ENCODE peak calls at places on chromosomes 11 and 22, in four cellular contexts. One of them, this sample, is unnamed.

GRCh38 chr22:42425337-42425988 is 6.7 kb downstream of the NFAM1 start:
- DNase-seq in NAMALWA: no peak
- DNase-seq in neural crest cell: no peak
- DNase-seq in erythroblast: no peak
- DNase-seq in this sample: no peak

GRCh38 chr11:33913991-33914390 is 22.1 kb upstream of the LMO2 start:
- DNase-seq in NAMALWA: no peak
- DNase-seq in neural crest cell: no peak
- DNase-seq in erythroblast: no peak
- DNase-seq in this sample: no peak

GRCh38 chr22:41991111-41991510 is 7.5 kb upstream of the WBP2NL start:
- DNase-seq in NAMALWA: no peak
- DNase-seq in neural crest cell: no peak
- DNase-seq in erythroblast: no peak
- DNase-seq in this sample: no peak

GRCh38 chr11:12835286-12835685 is 161.1 kb downstream of the TEAD1 start:
- DNase-seq in NAMALWA: no peak
- DNase-seq in neural crest cell: no peak
- DNase-seq in erythroblast: no peak
- DNase-seq in this sample: no peak

GRCh38 chr11:76978818-76979217 is 55.4 kb upstream of the B3GNT6 start:
- DNase-seq in NAMALWA: no peak
- DNase-seq in neural crest cell: no peak
- DNase-seq in erythroblast: no peak
- DNase-seq in this sample: no peak

GRCh38 chr11:19441752-19442553 is 201.2 kb upstream of the E2F8 start:
- DNase-seq in NAMALWA: no peak
- DNase-seq in neural crest cell: no peak
- DNase-seq in erythroblast: peak; percentile 52
- DNase-seq in this sample: peak; percentile 89

GRCh38 chr11:33005175-33005574 is 10.5 kb upstream of the DEPDC7 start:
- DNase-seq in NAMALWA: no peak
- DNase-seq in neural crest cell: no peak
- DNase-seq in erythroblast: no peak
- DNase-seq in this sample: no peak

GRCh38 chr22:32175751-32176644 is 16.9 kb upstream of the C22orf42 start:
- DNase-seq in NAMALWA: no peak
- DNase-seq in neural crest cell: peak; percentile 20
- DNase-seq in erythroblast: no peak
- DNase-seq in this sample: no peak

GRCh38 chr11:100734743-100735527 is 47.8 kb downstream of the ARHGAP42 start:
- DNase-seq in NAMALWA: peak; percentile 26
- DNase-seq in neural crest cell: no peak
- DNase-seq in erythroblast: no peak
- DNase-seq in this sample: no peak

GRCh38 chr22:45484742-45485141 is 17.9 kb upstream of the FBLN1 start:
- DNase-seq in NAMALWA: no peak
- DNase-seq in neural crest cell: no peak
- DNase-seq in erythroblast: no peak
- DNase-seq in this sample: no peak

GRCh38 chr11:3195251-3196160 is 23.1 kb downstream of the MRGPRG start:
- DNase-seq in NAMALWA: no peak
- DNase-seq in neural crest cell: no peak
- DNase-seq in erythroblast: no peak
- DNase-seq in this sample: peak; percentile 52

GRCh38 chr22:22942511-22943329 is 55.1 kb downstream of the IGLL5 start:
- DNase-seq in NAMALWA: peak; percentile 93
- DNase-seq in neural crest cell: peak; percentile 77
- DNase-seq in erythroblast: peak; percentile 64
- DNase-seq in this sample: peak; percentile 88

GRCh38 chr11:72652871-72653615 is 21.2 kb downstream of the PDE2A start:
- DNase-seq in NAMALWA: no peak
- DNase-seq in neural crest cell: peak; percentile 27
- DNase-seq in erythroblast: peak; percentile 33
- DNase-seq in this sample: peak; percentile 61

GRCh38 chr11:9160166-9160565 is 68.8 kb upstream of the SCUBE2 start:
- DNase-seq in NAMALWA: no peak
- DNase-seq in neural crest cell: no peak
- DNase-seq in erythroblast: no peak
- DNase-seq in this sample: no peak

GRCh38 chr11:33802414-33802950 is 28.2 kb upstream of the FBXO3 start:
- DNase-seq in NAMALWA: peak; percentile 47
- DNase-seq in neural crest cell: peak; percentile 46
- DNase-seq in erythroblast: no peak
- DNase-seq in this sample: peak; percentile 79

GRCh38 chr11:44427432-44427831 is 117.5 kb upstream of the ALX4 start:
- DNase-seq in NAMALWA: peak; percentile 33
- DNase-seq in neural crest cell: no peak
- DNase-seq in erythroblast: peak; percentile 21
- DNase-seq in this sample: peak; percentile 67

GRCh38 chr11:64823568-64824119 is 13.3 kb upstream of the MEN1 start:
- DNase-seq in NAMALWA: no peak
- DNase-seq in neural crest cell: no peak
- DNase-seq in erythroblast: no peak
- DNase-seq in this sample: no peak

GRCh38 chr11:121589946-121590537 is 137.3 kb upstream of the SORL1-AS1 start:
- DNase-seq in NAMALWA: peak; percentile 71
- DNase-seq in neural crest cell: no peak
- DNase-seq in erythroblast: no peak
- DNase-seq in this sample: no peak

GRCh38 chr11:75768909-75769771 is 562 bp downstream of the DGAT2 start:
- DNase-seq in NAMALWA: no peak
- DNase-seq in neural crest cell: no peak
- DNase-seq in erythroblast: no peak
- DNase-seq in this sample: no peak

GRCh38 chr11:109512680-109513079 is 90.7 kb downstream of the C11orf87 start:
- DNase-seq in NAMALWA: no peak
- DNase-seq in neural crest cell: no peak
- DNase-seq in erythroblast: no peak
- DNase-seq in this sample: peak; percentile 74

GRCh38 chr22:29194269-29194668 is 11.4 kb upstream of the EMID1 start:
- DNase-seq in NAMALWA: peak; percentile 32
- DNase-seq in neural crest cell: no peak
- DNase-seq in erythroblast: peak; percentile 68
- DNase-seq in this sample: peak; percentile 32

GRCh38 chr11:79609511-79609910 is 168.7 kb upstream of the TENM4 start:
- DNase-seq in NAMALWA: no peak
- DNase-seq in neural crest cell: no peak
- DNase-seq in erythroblast: no peak
- DNase-seq in this sample: no peak

GRCh38 chr22:32880906-32881596 is 79.5 kb downstream of the TIMP3 start:
- DNase-seq in NAMALWA: no peak
- DNase-seq in neural crest cell: peak; percentile 6
- DNase-seq in erythroblast: peak; percentile 99
- DNase-seq in this sample: peak; percentile 96

GRCh38 chr22:27241430-27242110 is 560.0 kb downstream of the MN1 start:
- DNase-seq in NAMALWA: no peak
- DNase-seq in neural crest cell: no peak
- DNase-seq in erythroblast: no peak
- DNase-seq in this sample: no peak

GRCh38 chr11:108965602-108966001 is 300.7 kb downstream of the DDX10 start:
- DNase-seq in NAMALWA: no peak
- DNase-seq in neural crest cell: no peak
- DNase-seq in erythroblast: no peak
- DNase-seq in this sample: peak; percentile 18